ENCODE peak calls at places on chromosomes 2 and 18, in eight cellular contexts. One of them, this sample, is unnamed. For H3K4me1, the result is how much of the 10 kb centered on the place peaks cover.

GRCh38 chr2:23312996-23313606 is 71.9 kb upstream of the KLHL29 start:
- DNase-seq in HCT116: peak
- DNase-seq in A549: peak
- DNase-seq in SK-N-SH: peak
- DNase-seq in Panc1: peak
- DNase-seq in K562: peak
- DNase-seq in HepG2: no peak
- DNase-seq in GM12878: peak
- DNase-seq in this sample: peak

GRCh38 chr2:187544371-187545080 is 9.7 kb downstream of the TFPI start:
- DNase-seq in HCT116: peak
- DNase-seq in A549: peak
- DNase-seq in SK-N-SH: no peak
- DNase-seq in Panc1: no peak
- DNase-seq in K562: no peak
- DNase-seq in HepG2: no peak
- DNase-seq in GM12878: no peak
- DNase-seq in this sample: no peak

GRCh38 chr18:75204262-75204977 is 4.5 kb downstream of the PTGR3 start:
- DNase-seq in HCT116: no peak
- DNase-seq in A549: no peak
- DNase-seq in SK-N-SH: peak
- DNase-seq in Panc1: no peak
- DNase-seq in K562: no peak
- DNase-seq in HepG2: no peak
- DNase-seq in GM12878: no peak
- DNase-seq in this sample: peak

GRCh38 chr18:44917865-44918476 is 237.3 kb downstream of the SETBP1 start:
- DNase-seq in HCT116: no peak
- DNase-seq in A549: no peak
- DNase-seq in SK-N-SH: no peak
- DNase-seq in Panc1: no peak
- DNase-seq in K562: no peak
- DNase-seq in HepG2: peak
- DNase-seq in GM12878: no peak
- DNase-seq in this sample: no peak

GRCh38 chr18:70289351-70290330 is 796 bp downstream of the SOCS6 start:
- DNase-seq in HCT116: no peak
- DNase-seq in A549: no peak
- DNase-seq in SK-N-SH: peak
- DNase-seq in Panc1: no peak
- DNase-seq in K562: peak
- DNase-seq in HepG2: no peak
- DNase-seq in GM12878: no peak
- DNase-seq in this sample: peak

GRCh38 chr18:3119401-3120323 is 100.1 kb downstream of the MYOM1 start:
- DNase-seq in HCT116: no peak
- DNase-seq in A549: peak
- DNase-seq in SK-N-SH: no peak
- DNase-seq in Panc1: peak
- DNase-seq in K562: no peak
- DNase-seq in HepG2: peak
- DNase-seq in GM12878: no peak
- DNase-seq in this sample: no peak

GRCh38 chr2:195056001-195056400 is 601.0 kb upstream of the SLC39A10 start:
- DNase-seq in HCT116: no peak
- DNase-seq in A549: no peak
- DNase-seq in SK-N-SH: no peak
- DNase-seq in Panc1: no peak
- DNase-seq in K562: no peak
- DNase-seq in HepG2: no peak
- DNase-seq in GM12878: no peak
- DNase-seq in this sample: no peak

GRCh38 chr2:48238381-48238780 is 291.6 kb upstream of the STON1 start:
- DNase-seq in HCT116: no peak
- DNase-seq in A549: no peak
- DNase-seq in SK-N-SH: no peak
- DNase-seq in Panc1: no peak
- DNase-seq in K562: no peak
- DNase-seq in HepG2: no peak
- DNase-seq in GM12878: no peak
- DNase-seq in this sample: no peak

GRCh38 chr2:26033769-26034596 is at the start of gene RAB10:
- DNase-seq in HCT116: peak
- DNase-seq in A549: peak
- DNase-seq in SK-N-SH: peak
- DNase-seq in Panc1: peak
- DNase-seq in K562: peak
- DNase-seq in HepG2: peak
- DNase-seq in GM12878: peak
- DNase-seq in this sample: peak

GRCh38 chr2:100291152-100291970 is 30.9 kb downstream of the LONRF2 start:
- DNase-seq in HCT116: peak
- DNase-seq in A549: peak
- DNase-seq in SK-N-SH: peak
- DNase-seq in Panc1: peak
- DNase-seq in K562: peak
- DNase-seq in HepG2: peak
- DNase-seq in GM12878: no peak
- DNase-seq in this sample: no peak

GRCh38 chr2:212912445-212913103 is 238.8 kb downstream of the IKZF2 start:
- DNase-seq in HCT116: no peak
- DNase-seq in A549: peak
- DNase-seq in SK-N-SH: peak
- DNase-seq in Panc1: no peak
- DNase-seq in K562: no peak
- DNase-seq in HepG2: peak
- DNase-seq in GM12878: no peak
- DNase-seq in this sample: no peak

GRCh38 chr2:60954139-60954538 is 63.4 kb upstream of the PEX13 start:
- DNase-seq in HCT116: no peak
- DNase-seq in A549: no peak
- DNase-seq in SK-N-SH: no peak
- DNase-seq in Panc1: no peak
- DNase-seq in K562: no peak
- DNase-seq in HepG2: no peak
- DNase-seq in GM12878: peak
- DNase-seq in this sample: no peak

DNA sequence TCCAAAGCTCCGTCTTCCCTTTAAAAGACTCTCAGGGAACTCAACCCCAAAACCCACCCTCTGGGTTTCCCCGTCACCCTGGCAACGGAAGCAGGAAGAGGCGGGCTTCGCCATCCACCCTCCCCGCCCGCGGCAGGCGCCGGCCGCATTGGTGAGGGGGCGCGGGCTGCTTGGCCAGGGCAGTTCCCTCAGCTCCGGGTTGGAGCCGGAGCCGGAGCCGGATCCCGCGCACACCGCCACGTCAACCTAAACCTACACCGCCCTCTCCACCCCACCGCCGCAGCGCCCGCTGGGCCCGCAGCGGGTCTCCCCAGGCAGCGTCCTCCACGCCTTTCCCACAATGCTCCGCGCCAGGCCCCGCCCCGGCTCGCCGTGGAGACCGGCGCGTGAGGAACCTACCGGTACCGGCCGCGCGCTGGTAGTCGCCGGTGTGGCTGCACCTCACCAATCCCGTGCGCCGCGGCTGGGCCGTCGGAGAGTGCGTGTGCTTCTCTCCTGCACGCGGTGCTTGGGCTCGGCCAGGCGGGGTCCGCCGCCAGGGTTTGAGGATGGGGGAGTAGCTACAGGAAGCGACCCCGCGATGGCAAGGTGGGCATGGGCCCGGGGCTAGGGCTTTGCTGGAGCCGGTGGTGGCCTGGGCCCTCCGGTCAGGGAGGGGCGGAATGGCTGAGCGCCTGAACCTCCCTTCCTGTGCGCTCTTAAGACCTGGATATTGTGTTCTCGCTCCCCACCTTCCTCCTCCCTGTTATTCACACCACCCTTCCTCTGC is at the start of gene DNAJC10:
- DNase-seq in HCT116: peak
- DNase-seq in A549: peak
- DNase-seq in SK-N-SH: peak
- DNase-seq in Panc1: peak
- DNase-seq in K562: peak
- DNase-seq in HepG2: peak
- DNase-seq in GM12878: peak
- DNase-seq in this sample: peak
- H3K4me1 ChIP-seq in HCT116: under half
- H3K4me1 ChIP-seq in A549: under half
- H3K4me1 ChIP-seq in SK-N-SH: under half
- H3K4me1 ChIP-seq in Panc1: under half
- H3K4me1 ChIP-seq in K562: under half
- H3K4me1 ChIP-seq in HepG2: under half
- H3K4me1 ChIP-seq in GM12878: under half
- H3K4me1 ChIP-seq in this sample: under half

GRCh38 chr2:80496770-80497169 is 192.2 kb upstream of the LRRTM1 start:
- DNase-seq in HCT116: no peak
- DNase-seq in A549: no peak
- DNase-seq in SK-N-SH: no peak
- DNase-seq in Panc1: no peak
- DNase-seq in K562: no peak
- DNase-seq in HepG2: no peak
- DNase-seq in GM12878: no peak
- DNase-seq in this sample: no peak

GRCh38 chr2:80501874-80502624 is 197.5 kb upstream of the LRRTM1 start:
- DNase-seq in HCT116: no peak
- DNase-seq in A549: no peak
- DNase-seq in SK-N-SH: no peak
- DNase-seq in Panc1: no peak
- DNase-seq in K562: no peak
- DNase-seq in HepG2: no peak
- DNase-seq in GM12878: no peak
- DNase-seq in this sample: no peak

DNA sequence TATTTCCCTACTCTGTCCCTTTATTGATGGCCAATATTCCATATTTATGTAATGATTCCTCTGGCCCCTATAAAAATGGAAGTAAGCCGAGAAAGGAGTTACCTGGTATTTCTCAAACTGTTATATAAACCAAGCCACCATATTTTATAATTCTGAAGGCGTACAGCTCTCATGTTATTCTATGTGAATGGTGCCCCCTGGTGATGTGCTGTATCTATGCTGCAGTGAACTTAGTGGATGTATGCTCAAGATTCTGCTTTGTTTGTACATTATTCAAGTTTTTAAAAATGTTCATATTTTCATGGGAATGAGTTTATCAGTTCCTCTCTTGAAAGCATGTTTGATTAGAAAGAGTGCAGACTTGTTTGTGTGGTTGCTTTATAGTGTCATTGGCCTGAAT is 194.5 kb upstream of the LRRTM1 start:
- DNase-seq in HCT116: peak
- DNase-seq in A549: peak
- DNase-seq in SK-N-SH: peak
- DNase-seq in Panc1: no peak
- DNase-seq in K562: peak
- DNase-seq in HepG2: peak
- DNase-seq in GM12878: no peak
- DNase-seq in this sample: peak
- TF ChIP-seq CTCF in HCT116: peak
- TF ChIP-seq CTCF in A549: no peak
- TF ChIP-seq CTCF in SK-N-SH: peak
- TF ChIP-seq CTCF in Panc1: peak
- TF ChIP-seq CTCF in K562: peak
- TF ChIP-seq CTCF in HepG2: peak
- TF ChIP-seq CTCF in GM12878: peak
- TF ChIP-seq CTCF in this sample: peak

GRCh38 chr2:128581849-128582244 is 263.2 kb upstream of the HS6ST1 start:
- DNase-seq in HCT116: no peak
- DNase-seq in A549: no peak
- DNase-seq in SK-N-SH: no peak
- DNase-seq in Panc1: no peak
- DNase-seq in K562: no peak
- DNase-seq in HepG2: no peak
- DNase-seq in GM12878: no peak
- DNase-seq in this sample: no peak

GRCh38 chr2:128580988-128581848 is 262.6 kb upstream of the HS6ST1 start:
- DNase-seq in HCT116: no peak
- DNase-seq in A549: no peak
- DNase-seq in SK-N-SH: no peak
- DNase-seq in Panc1: no peak
- DNase-seq in K562: no peak
- DNase-seq in HepG2: no peak
- DNase-seq in GM12878: no peak
- DNase-seq in this sample: no peak

GRCh38 chr2:128589681-128590080 is 271.0 kb upstream of the HS6ST1 start:
- DNase-seq in HCT116: no peak
- DNase-seq in A549: no peak
- DNase-seq in SK-N-SH: no peak
- DNase-seq in Panc1: no peak
- DNase-seq in K562: no peak
- DNase-seq in HepG2: no peak
- DNase-seq in GM12878: no peak
- DNase-seq in this sample: peak

GRCh38 chr2:128584296-128584900 is 265.7 kb upstream of the HS6ST1 start:
- DNase-seq in HCT116: no peak
- DNase-seq in A549: no peak
- DNase-seq in SK-N-SH: no peak
- DNase-seq in Panc1: no peak
- DNase-seq in K562: no peak
- DNase-seq in HepG2: no peak
- DNase-seq in GM12878: no peak
- DNase-seq in this sample: no peak

DNA sequence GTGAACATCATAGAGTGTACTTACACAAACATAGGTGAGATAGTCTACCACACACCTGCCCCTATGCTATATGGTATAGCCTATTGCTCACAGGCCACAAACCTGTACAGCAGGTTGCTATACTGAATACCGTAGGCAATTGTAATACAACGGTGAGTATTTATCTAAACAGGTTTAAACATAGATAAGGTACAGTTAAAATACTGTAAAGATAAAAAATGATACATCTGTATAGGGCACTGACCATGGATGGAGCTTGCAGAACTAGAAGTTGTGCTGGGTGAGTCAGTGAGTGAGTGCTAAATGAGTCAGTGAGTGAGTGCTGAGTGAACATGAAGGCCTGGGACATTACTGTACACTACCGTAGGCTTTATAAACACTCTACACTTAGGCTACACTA is 267.0 kb upstream of the HS6ST1 start:
- DNase-seq in HCT116: no peak
- DNase-seq in A549: no peak
- DNase-seq in SK-N-SH: no peak
- DNase-seq in Panc1: no peak
- DNase-seq in K562: no peak
- DNase-seq in HepG2: no peak
- DNase-seq in GM12878: no peak
- DNase-seq in this sample: no peak
- TF ChIP-seq REST in HCT116: no peak
- TF ChIP-seq REST in A549: no peak
- TF ChIP-seq REST in SK-N-SH: no peak
- TF ChIP-seq REST in Panc1: no peak
- TF ChIP-seq REST in K562: no peak
- TF ChIP-seq REST in HepG2: no peak
- TF ChIP-seq REST in GM12878: no peak
- TF ChIP-seq REST in this sample: no peak

DNA sequence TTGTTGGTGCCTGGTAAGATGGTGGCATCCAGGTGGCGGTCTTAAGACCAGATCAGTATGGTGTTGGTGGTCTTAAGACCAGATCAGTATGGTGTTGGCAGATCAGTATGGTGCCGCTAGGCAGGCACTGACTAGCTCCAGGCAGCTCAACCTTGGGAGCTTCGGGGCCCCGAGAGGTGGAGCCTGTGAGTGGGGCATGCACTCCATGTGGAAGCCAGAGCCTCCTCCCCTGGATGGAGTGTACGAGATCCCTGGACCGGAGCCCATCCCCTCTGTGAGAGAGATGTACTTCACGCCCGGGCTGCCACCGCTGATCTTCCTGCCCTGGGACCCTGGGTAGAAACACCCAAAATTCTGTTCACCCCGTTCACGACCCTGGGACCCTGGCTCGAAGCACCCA is 19.0 kb downstream of the MALT1 start:
- DNase-seq in HCT116: no peak
- DNase-seq in A549: no peak
- DNase-seq in SK-N-SH: no peak
- DNase-seq in Panc1: no peak
- DNase-seq in K562: no peak
- DNase-seq in HepG2: no peak
- DNase-seq in GM12878: no peak
- DNase-seq in this sample: no peak
- H3K4me1 ChIP-seq in HCT116: under half
- H3K4me1 ChIP-seq in A549: under half
- H3K4me1 ChIP-seq in SK-N-SH: under half
- H3K4me1 ChIP-seq in Panc1: under half
- H3K4me1 ChIP-seq in K562: under half
- H3K4me1 ChIP-seq in HepG2: under half
- H3K4me1 ChIP-seq in GM12878: under half
- H3K4me1 ChIP-seq in this sample: under half